ENCODE peak calls at places on chromosomes 7 and 10, in eight cellular contexts. I is G401; X is endothelial cell; F is activated CD4-positive, alpha-beta T cell treated with anti-CD3 and anti-CD28 coated beads for 48 hours; K is iPS-NIHi11; A is GM12891; Y is PC-3; R is stimulated activated CD8-positive, alpha-beta memory T cell treated with anti-CD3 and anti-CD28 coated beads, Interleukin-15, amount 100 ng/mL, for 24 hours. T is an unnamed sample.
A peak's percentile ranks its signal among the peaks of the same experiment; 100 is the strongest.

GRCh38 chr10:48255722-48256121 is 18.8 kb downstream of the FRMPD2 start:
- DNase-seq in I (no peak), X (no peak), F (no peak), K (no peak), A (no peak), Y (no peak), R (no peak), T (no peak)

GRCh38 chr7:50637725-50638643 is 72.8 kb upstream of the DDC start:
- DNase-seq in I (no peak), X (no peak), F (no peak), K (no peak), A (no peak), Y (no peak), R (no peak), T (no peak)

GRCh38 chr7:17390392-17390791 is 91.9 kb downstream of the AHR start:
- DNase-seq in I (no peak), X (no peak), F (no peak), K (no peak), A (no peak), Y (no peak), R (no peak), T (no peak)

GRCh38 chr10:92068900-92069299 is 145.3 kb downstream of the BTAF1 start:
- DNase-seq in I (no peak), X (no peak), F (no peak), K (no peak), A (no peak), Y (no peak), R (no peak), T (no peak)

GRCh38 chr10:99975942-99976809 is 33.6 kb downstream of the DNMBP start:
- DNase-seq in I (no peak), X (no peak), F (no peak), K (no peak), A (no peak), Y (no peak), R (no peak), T (no peak)

GRCh38 chr7:83614112-83614511 is 34.8 kb downstream of the SEMA3E start:
- DNase-seq in I (no peak), X (no peak), F (no peak), K (no peak), A (no peak), Y (no peak), R (no peak), T (no peak)

GRCh38 chr7:23431596-23432284 is 38.6 kb downstream of the IGF2BP3 start:
- DNase-seq in I (no peak), X (no peak), F (no peak), K (peak; percentile 35), A (no peak), Y (no peak), R (no peak), T (no peak)

GRCh38 chr7:80136276-80137045 is 1.8 kb downstream of the GNAI1 start:
- DNase-seq in I (peak; percentile 37), X (no peak), F (no peak), K (no peak), A (no peak), Y (peak; percentile 50), R (no peak), T (no peak)

GRCh38 chr7:120064565-120064964 is 208.4 kb upstream of the KCND2 start:
- DNase-seq in I (peak; percentile 28), X (no peak), F (no peak), K (no peak), A (no peak), Y (no peak), R (no peak), T (no peak)

GRCh38 chr10:17003151-17003550 is 126.5 kb downstream of the CUBN start:
- DNase-seq in I (no peak), X (no peak), F (peak; percentile 73), K (no peak), A (no peak), Y (no peak), R (no peak), T (peak; percentile 32)

GRCh38 chr10:95475827-95476481 is 85.2 kb downstream of the SORBS1 start:
- DNase-seq in I (peak; percentile 47), X (no peak), F (no peak), K (no peak), A (no peak), Y (peak; percentile 10), R (no peak), T (no peak)

GRCh38 chr7:155395176-155395797 is 62.6 kb upstream of the EN2 start:
- DNase-seq in I (peak; percentile 50), X (no peak), F (no peak), K (no peak), A (no peak), Y (no peak), R (no peak), T (no peak)